ENCODE peak calls at places on chromosomes 2 and 18, in four cellular contexts. E is fibroblast of the aortic adventitia, A is MM.1S, B is SK-N-SH. K is an unnamed sample.

GRCh38 chr2:178275600-178275999 is 81.3 kb downstream of the OSBPL6 start:
- DNase-seq in E (no peak), A (no peak), B (no peak), K (no peak)

GRCh38 chr2:99066602-99067001 is 74.9 kb upstream of the C2orf15 start:
- DNase-seq in E (peak), A (peak), B (peak), K (peak)

GRCh38 chr18:51135795-51136194 is 61.7 kb downstream of the MEX3C start:
- DNase-seq in E (no peak), A (no peak), B (no peak), K (no peak)

GRCh38 chr18:48741866-48742265 is 203.0 kb downstream of the CTIF start:
- DNase-seq in E (no peak), A (no peak), B (no peak), K (no peak)

GRCh38 chr2:231966886-231967285 is 5.4 kb downstream of the DIS3L2 start:
- DNase-seq in E (no peak), A (no peak), B (no peak), K (no peak)

GRCh38 chr2:233444501-233444900 is 90.2 kb downstream of the DGKD start:
- DNase-seq in E (no peak), A (no peak), B (no peak), K (no peak)

GRCh38 chr2:183069174-183069573 is 9.4 kb upstream of the DUSP19 start:
- DNase-seq in E (no peak), A (no peak), B (no peak), K (no peak)

GRCh38 chr2:150937030-150937429 is 324.6 kb downstream of the RBM43 start:
- DNase-seq in E (no peak), A (no peak), B (no peak), K (no peak)

GRCh38 chr18:25279556-25279955 is 72.4 kb downstream of the ZNF521 start:
- DNase-seq in E (no peak), A (no peak), B (no peak), K (no peak)

DNA sequence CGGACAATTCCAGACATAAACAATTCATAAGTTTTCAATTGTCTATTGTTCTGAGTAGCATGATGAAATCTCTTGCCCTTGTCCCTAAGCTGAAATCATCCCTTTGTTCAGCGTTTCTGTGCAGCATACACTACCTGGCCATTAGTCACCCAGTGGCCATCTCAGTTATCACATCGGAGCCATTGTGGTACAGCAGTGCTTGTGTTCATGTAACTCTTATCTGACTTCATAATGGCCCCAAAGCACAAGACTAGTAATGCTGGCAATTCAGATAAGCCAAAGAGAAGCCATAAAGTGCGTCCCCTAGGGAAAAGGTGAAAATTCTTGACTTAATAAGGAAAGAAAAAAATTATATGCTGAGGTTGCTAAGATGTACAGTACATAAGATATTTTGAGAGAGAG is 127.2 kb downstream of the FHOD3 start:
- DNase-seq in E (no peak), A (no peak), B (peak), K (no peak)
- TF ChIP-seq CTCF in E (no peak), A (no peak), B (no peak), K (no peak)

GRCh38 chr2:216348909-216349308 is 23.4 kb downstream of the MARCHF4 start:
- DNase-seq in E (peak), A (no peak), B (no peak), K (peak)
- TF ChIP-seq CTCF in E (no peak), A (no peak), B (no peak), K (no peak)

DNA sequence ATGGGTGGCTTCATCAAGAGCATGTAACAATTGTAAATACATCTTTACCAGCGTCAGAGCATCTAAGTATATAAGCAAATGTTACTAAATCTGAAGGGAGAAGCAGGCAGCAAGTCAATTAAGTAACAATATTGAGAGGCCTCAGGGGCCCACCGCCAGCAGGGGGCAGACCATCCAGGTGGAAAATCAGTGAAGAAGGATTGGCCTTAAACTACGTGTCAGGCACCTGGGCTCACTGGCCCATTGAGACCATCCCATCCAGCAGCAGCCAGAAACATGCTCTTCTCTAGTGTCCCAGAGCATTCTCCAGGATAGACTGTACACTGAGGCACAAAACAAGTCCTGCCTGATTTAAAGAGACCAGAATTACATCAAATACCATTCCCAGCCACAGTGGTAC is 96.2 kb upstream of the SNTG2 start:
- DNase-seq in E (no peak), A (no peak), B (no peak), K (peak)
- TF ChIP-seq CTCF in E (no peak), A (peak), B (peak), K (peak)

GRCh38 chr18:76490040-76490439 is 5.0 kb downstream of the ZNF516 start:
- DNase-seq in E (no peak), A (no peak), B (no peak), K (no peak)
- TF ChIP-seq CTCF in E (no peak), A (no peak), B (no peak), K (no peak)

DNA sequence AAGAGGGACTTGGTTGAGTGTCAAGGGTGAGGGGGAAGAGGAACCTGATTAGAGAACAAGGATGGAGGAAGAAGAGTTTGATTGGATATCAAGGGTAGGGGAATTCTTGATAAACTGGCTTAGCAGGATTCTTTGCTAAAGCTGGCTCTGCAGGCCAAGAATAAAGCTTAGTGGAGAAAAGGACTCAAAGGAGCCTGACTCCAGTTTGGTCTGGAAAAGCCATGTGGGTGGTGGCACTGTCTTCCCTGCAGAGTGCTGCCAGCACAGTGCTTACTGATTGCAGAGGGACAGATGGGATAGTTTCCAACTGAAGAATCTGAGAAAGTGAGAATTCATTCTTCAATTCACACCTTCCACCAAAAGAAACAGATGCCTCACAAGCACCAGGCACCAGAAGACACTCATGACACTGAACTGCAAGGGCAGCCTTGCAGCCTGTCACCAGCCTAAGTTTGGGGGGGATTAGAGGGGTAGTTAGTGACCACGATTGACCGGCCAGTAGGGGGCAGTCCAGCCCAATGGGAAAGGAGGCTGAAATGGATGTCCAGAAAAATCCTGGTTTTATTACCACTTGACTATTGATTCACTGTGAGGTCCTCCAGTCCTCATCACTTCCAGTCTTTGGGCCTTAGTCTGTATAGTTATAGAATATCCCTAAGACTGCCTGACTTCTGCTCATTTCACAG is 334.5 kb downstream of the SMAD2 start:
- DNase-seq in E (no peak), A (no peak), B (no peak), K (no peak)
- TF ChIP-seq CTCF in E (no peak), A (peak), B (peak), K (no peak)

GRCh38 chr2:37851428-37851827 is 73.7 kb upstream of the RMDN2 start:
- DNase-seq in E (no peak), A (no peak), B (peak), K (no peak)

GRCh38 chr2:37849908-37850307 is 75.2 kb upstream of the RMDN2 start:
- DNase-seq in E (no peak), A (no peak), B (no peak), K (no peak)

GRCh38 chr2:37846207-37846606 is 78.9 kb upstream of the RMDN2 start:
- DNase-seq in E (no peak), A (no peak), B (no peak), K (no peak)

GRCh38 chr2:37848451-37848850 is 76.6 kb upstream of the RMDN2 start:
- DNase-seq in E (no peak), A (no peak), B (no peak), K (no peak)

DNA sequence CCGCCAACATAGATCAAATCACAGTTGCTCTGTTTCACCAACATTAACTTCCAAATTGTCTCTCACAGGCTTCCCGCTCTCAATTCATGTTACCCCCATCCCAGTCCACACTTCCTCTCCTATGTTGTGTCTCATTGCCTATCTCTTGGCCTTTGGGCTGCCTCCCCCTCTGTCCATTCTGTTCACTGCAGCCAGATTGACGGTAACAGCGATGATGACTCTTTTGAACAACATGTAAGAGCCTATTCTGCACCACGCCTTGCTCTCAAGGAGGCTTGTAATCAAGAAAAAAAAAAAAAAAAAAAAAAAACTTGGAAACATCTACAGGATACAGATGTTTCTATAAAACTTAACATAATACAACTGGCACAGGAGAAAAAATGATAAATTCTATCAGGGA is 77.3 kb upstream of the RMDN2 start:
- DNase-seq in E (no peak), A (no peak), B (no peak), K (no peak)
- TF ChIP-seq CTCF in E (no peak), A (no peak), B (no peak), K (no peak)

DNA sequence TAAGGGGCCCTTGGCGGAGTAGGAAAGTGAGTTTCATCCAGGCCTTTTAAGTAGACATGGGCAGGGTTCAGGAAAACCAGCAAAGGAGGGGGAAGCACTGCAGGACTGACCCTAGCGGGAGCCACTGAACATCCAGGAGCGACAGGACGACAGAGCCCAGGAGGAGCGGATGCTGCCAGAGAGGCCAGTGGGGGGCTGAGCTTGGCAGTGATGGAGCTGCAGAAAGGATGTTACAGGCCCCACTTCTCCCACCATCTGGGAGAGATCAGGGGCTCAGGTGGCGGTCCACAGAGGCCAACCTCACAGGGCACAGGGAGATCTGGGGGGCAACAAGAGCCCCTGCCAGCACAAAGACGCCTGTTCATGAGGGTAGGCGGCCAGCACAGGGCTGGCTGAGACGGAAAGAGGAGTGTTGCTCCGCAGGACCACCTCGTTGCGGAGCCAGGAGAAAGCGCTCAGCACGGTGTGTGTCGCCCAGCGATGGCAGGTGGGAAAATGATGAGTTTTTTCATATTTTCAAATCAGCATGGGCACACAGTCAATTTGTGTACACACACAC is 63.4 kb downstream of the NDUFA10 start:
- DNase-seq in E (no peak), A (no peak), B (no peak), K (no peak)
- TF ChIP-seq CTCF in E (no peak), A (no peak), B (no peak), K (no peak)

GRCh38 chr2:236691799-236692167 is 122.2 kb downstream of the ACKR3 start:
- DNase-seq in E (peak), A (no peak), B (no peak), K (peak)
- TF ChIP-seq CTCF in E (no peak), A (no peak), B (no peak), K (no peak)

GRCh38 chr2:30335981-30336538 is 104.7 kb downstream of the LBH start:
- DNase-seq in E (peak), A (peak), B (no peak), K (no peak)
- TF ChIP-seq CTCF in E (peak), A (no peak), B (no peak), K (no peak)

GRCh38 chr2:153770359-153770991 is 101.2 kb upstream of the GALNT13 start:
- DNase-seq in E (no peak), A (no peak), B (peak), K (no peak)
- TF ChIP-seq CTCF in E (no peak), A (peak), B (peak), K (no peak)

K was measured in choroid plexus epithelial cell.